ENCODE peak calls at places on chromosome 20, in four cellular contexts. I is tibial nerve, W is ovary, N is K562. U is an unnamed sample. For H3K36me3, the result is how much of the 10 kb centered on the place peaks cover.

GRCh38 chr20:44409132-44409600 is 53.7 kb downstream of the HNF4A start:
- DNase-seq in W (no peak), I (peak), N (no peak), U (no peak)

GRCh38 chr20:20207291-20207690 is 155.0 kb downstream of the CFAP61 start:
- DNase-seq in W (no peak), I (no peak), N (no peak), U (no peak)

GRCh38 chr20:20368414-20369352 is 779 bp downstream of the INSM1 start:
- DNase-seq in W (no peak), I (no peak), N (no peak), U (no peak)

GRCh38 chr20:20932156-20932555 is 174.0 kb downstream of the LINC00237 start:
- DNase-seq in W (no peak), N (no peak), I (no peak), U (no peak)

GRCh38 chr20:35286077-35286898 is 1.7 kb upstream of the EIF6 start:
- DNase-seq in N (no peak), W (no peak), I (no peak), U (no peak)

GRCh38 chr20:8215516-8215915 is 83.5 kb downstream of the PLCB1 start:
- DNase-seq in I (no peak), N (no peak), W (no peak), U (no peak)

GRCh38 chr20:962223-962622 is 39.9 kb downstream of the RSPO4 start:
- DNase-seq in W (no peak), N (no peak), I (no peak), U (no peak)

GRCh38 chr20:60138263-60139127 is 180.3 kb downstream of the CDH26 start:
- DNase-seq in N (peak), W (no peak), I (no peak), U (peak)

GRCh38 chr20:64188682-64189529 is 24.7 kb downstream of the MYT1 start:
- DNase-seq in W (no peak), N (no peak), I (peak), U (no peak)

GRCh38 chr20:43859994-43860393 is 54.7 kb upstream of the TOX2 start:
- DNase-seq in N (no peak), I (no peak), W (no peak), U (no peak)

GRCh38 chr20:59939052-59939878 is 840 bp downstream of the PPP1R3D start:
- DNase-seq in N (no peak), I (no peak), W (no peak), U (no peak)

GRCh38 chr20:44851545-44851944 is 34.0 kb upstream of the YWHAB start:
- DNase-seq in W (no peak), N (no peak), I (no peak), U (no peak)

GRCh38 chr20:46572181-46572580 is 21.7 kb upstream of the OCSTAMP start:
- DNase-seq in I (no peak), N (no peak), W (no peak), U (peak)

GRCh38 chr20:1357921-1358671 is 29.2 kb upstream of the SDCBP2 start:
- DNase-seq in N (no peak), W (no peak), I (no peak), U (no peak)

GRCh38 chr20:3068986-3069900 is 2.2 kb upstream of the OXT start:
- DNase-seq in I (no peak), W (no peak), N (no peak), U (peak)

GRCh38 chr20:35311409-35311808 is 19.2 kb upstream of the FAM83C start:
- DNase-seq in W (no peak), I (no peak), N (peak), U (no peak)

GRCh38 chr20:37392441-37393195 is 46.7 kb downstream of the SRC start:
- DNase-seq in W (no peak), N (peak), I (no peak), U (no peak)

GRCh38 chr20:3067139-3068009 is 4.0 kb upstream of the OXT start:
- DNase-seq in W (no peak), I (no peak), N (no peak), U (no peak)

GRCh38 chr20:46870041-46870440 is 24.6 kb upstream of the EYA2 start:
- DNase-seq in I (no peak), W (no peak), N (no peak), U (no peak)

GRCh38 chr20:1820137-1821074 is 74.8 kb upstream of the SIRPA start:
- DNase-seq in I (no peak), W (no peak), N (no peak), U (no peak)

GRCh38 chr20:47318596-47319516 is 37.6 kb downstream of the ZMYND8 start:
- DNase-seq in I (peak), N (peak), W (peak), U (peak)

GRCh38 chr20:16062661-16063591 is 510.3 kb downstream of the KIF16B start:
- DNase-seq in N (no peak), I (no peak), W (no peak), U (no peak)

GRCh38 chr20:61621381-61621780 is 369.3 kb downstream of the CDH4 start:
- DNase-seq in W (no peak), N (no peak), I (no peak), U (no peak)

GRCh38 chr20:10649080-10649816 is 24.6 kb downstream of the JAG1 start:
- DNase-seq in W (no peak), N (no peak), I (no peak), U (no peak)

GRCh38 chr20:56865055-56865454 is 235.9 kb downstream of the TFAP2C start:
- DNase-seq in N (no peak), W (no peak), I (no peak), U (no peak)

GRCh38 chr20:47770931-47771330 is 14.3 kb downstream of the SULF2 start:
- DNase-seq in I (no peak), N (no peak), W (no peak), U (no peak)

GRCh38 chr20:24117386-24117785 is 128.8 kb upstream of the GGTLC1 start:
- DNase-seq in W (no peak), I (no peak), N (no peak), U (no peak)

GRCh38 chr20:63782521-63782971 is 43.0 kb downstream of the SLC2A4RG start:
- DNase-seq in I (no peak), N (no peak), W (no peak), U (no peak)

GRCh38 chr20:2879148-2879547 is 5.9 kb downstream of the PTPRA start:
- DNase-seq in W (no peak), I (no peak), N (no peak), U (no peak)

DNA sequence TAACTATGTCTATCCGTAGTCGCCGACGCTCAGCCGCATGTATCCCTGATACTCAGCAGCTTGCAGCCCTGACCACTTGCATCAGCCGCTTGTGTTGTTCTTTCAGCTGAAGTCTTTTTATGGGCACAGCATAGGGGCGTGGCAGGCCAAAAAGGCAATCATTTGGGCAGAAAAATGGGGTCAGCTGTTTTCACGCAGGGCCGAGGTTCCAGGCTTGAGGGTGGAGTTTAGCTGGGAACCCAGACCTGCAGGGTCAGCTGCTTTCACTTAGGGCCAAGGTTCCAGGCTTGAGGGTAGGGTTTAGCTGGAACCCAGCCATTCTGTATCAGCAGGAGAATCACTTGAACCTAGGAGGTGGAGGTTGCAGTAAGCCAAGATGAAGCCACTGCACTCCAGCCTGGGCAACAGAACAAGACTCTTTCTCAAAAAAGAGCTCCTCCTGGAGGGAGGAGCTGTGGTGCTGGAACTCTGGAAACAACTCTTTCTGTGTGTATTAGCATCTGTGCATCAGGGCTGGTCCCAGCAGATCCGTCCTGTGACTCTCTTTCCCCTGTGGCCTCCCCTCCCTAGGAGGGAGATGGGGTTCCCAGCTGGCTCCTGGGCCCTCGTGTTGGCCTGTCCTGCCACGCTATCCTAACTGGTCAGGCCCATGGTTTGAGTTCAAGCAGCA is 56.9 kb upstream of the PRND start:
- DNase-seq in W (no peak), I (no peak), N (no peak), U (no peak)
- H3K27ac ChIP-seq in W (no peak), I (peak), N (no peak), U (peak)

DNA sequence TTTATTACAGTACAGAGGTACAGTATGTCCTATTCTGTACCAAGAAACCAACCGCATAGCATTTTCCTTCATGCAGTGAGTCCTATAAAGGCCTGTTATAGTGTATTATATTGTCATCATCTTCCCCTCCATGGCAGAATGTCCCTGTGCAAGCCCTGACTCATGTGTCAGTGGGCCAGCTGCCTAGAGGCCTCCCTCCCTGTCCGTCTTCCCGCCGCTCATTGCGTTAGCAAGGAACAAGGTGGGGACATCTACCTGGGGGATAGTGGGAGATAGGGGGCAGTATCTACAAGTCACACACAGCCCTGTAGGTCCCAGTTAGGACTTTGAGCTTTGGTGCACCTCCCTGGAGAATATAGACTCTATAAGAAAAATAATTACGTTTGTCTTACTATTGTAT is 27.1 kb downstream of the ARFGEF2 start:
- DNase-seq in I (no peak), W (no peak), N (no peak), U (no peak)
- H3K36me3 ChIP-seq in I (under half), W (under half), N (half or more), U (under half)

GRCh38 chr20:50921783-50922501 is 9.3 kb downstream of the ADNP start:
- DNase-seq in N (no peak), I (no peak), W (no peak), U (no peak)

GRCh38 chr20:50928469-50928868 is 2.8 kb downstream of the ADNP start:
- DNase-seq in W (no peak), N (no peak), I (no peak), U (no peak)

GRCh38 chr20:50921055-50921454 is 10.2 kb downstream of the ADNP start:
- DNase-seq in I (no peak), N (no peak), W (no peak), U (no peak)

GRCh38 chr20:50919567-50919966 is 11.7 kb downstream of the ADNP start:
- DNase-seq in I (peak), N (no peak), W (peak), U (peak)

GRCh38 chr20:50924261-50924660 is 7.0 kb downstream of the ADNP start:
- DNase-seq in N (no peak), W (no peak), I (no peak), U (no peak)
- TF ChIP-seq EP300 in N (no peak), W (no peak), I (no peak), U (no peak)

DNA sequence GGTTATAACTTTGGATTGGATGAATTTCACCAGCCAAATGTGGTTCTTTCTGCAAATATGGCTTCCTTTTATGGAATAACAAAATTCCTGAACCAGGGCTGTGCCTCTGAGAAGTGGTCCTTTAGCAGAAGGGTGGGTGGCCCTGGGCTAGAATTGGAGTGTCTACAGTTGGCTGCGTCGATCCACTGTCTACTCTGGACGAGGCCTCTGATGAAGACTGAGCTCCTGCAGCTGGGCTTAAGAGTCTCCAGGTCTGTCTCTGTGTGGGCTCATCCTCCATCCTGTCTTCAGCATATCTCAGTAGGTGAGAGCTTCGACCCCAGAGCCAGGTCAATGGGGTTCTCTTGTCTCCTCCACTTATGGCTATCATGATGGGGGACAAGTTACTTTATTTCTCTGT is 166.3 kb upstream of the PMEPA1 start:
- DNase-seq in I (no peak), W (no peak), N (no peak), U (no peak)
- H3K27ac ChIP-seq in I (no peak), W (no peak), N (no peak), U (no peak)

GRCh38 chr20:32792316-32792715 is 27.4 kb upstream of the MAPRE1 start:
- DNase-seq in W (no peak), I (no peak), N (no peak), U (no peak)

GRCh38 chr20:32796383-32797159 is 23.2 kb upstream of the MAPRE1 start:
- DNase-seq in I (no peak), N (no peak), W (no peak), U (no peak)

GRCh38 chr20:32798046-32798985 is 21.4 kb upstream of the MAPRE1 start:
- DNase-seq in N (no peak), I (no peak), W (no peak), U (no peak)

GRCh38 chr20:32793059-32793458 is 26.7 kb upstream of the MAPRE1 start:
- DNase-seq in I (no peak), N (no peak), W (no peak), U (no peak)

DNA sequence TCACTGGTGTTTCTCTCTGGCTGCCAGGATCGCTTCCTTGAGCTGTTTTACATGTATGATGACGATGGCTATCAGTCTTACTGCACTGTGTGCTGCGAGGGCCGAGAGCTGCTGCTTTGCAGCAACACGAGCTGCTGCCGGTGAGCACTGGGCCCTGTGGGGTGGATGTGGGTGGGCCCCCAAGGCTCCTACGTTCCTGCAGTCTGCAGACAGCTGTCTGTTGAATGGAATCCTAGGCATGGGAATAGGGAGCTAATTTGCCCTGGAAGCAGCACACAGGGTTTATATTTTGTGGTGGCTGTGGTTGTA is 22.6 kb upstream of the MAPRE1 start:
- DNase-seq in N (no peak), W (no peak), I (no peak), U (no peak)
- H3K36me3 ChIP-seq in N (half or more), W (under half), I (under half), U (under half)

GRCh38 chr20:4076671-4077070 is 61.3 kb upstream of the RNF24 start:
- DNase-seq in I (no peak), N (no peak), W (no peak), U (no peak)
- TF ChIP-seq EP300 in I (no peak), N (no peak), W (no peak), U (no peak)

GRCh38 chr20:33790571-33790970 is 20.6 kb upstream of the CHMP4B start:
- DNase-seq in W (no peak), I (no peak), N (no peak), U (peak)
- H3K27ac ChIP-seq in W (no peak), I (no peak), N (no peak), U (peak)

GRCh38 chr20:32337937-32338661 is 20.0 kb upstream of the ASXL1 start:
- DNase-seq in N (no peak), W (no peak), I (no peak), U (no peak)
- H3K36me3 ChIP-seq in N (under half), W (under half), I (under half), U (under half)

GRCh38 chr20:31500527-31500926 is 13.7 kb upstream of the HM13 start:
- DNase-seq in N (no peak), W (no peak), I (no peak), U (no peak)
- TF ChIP-seq EP300 in N (no peak), W (no peak), I (no peak), U (no peak)

U was measured in stomach.